ENCODE peak calls at places on chromosome 19, in eight cellular contexts. I is ovary; G is activated CD4-positive, alpha-beta T cell treated with anti-CD3 and anti-CD28 coated beads for 24 hours; R is GM04503; W is activated T-helper 1 cell treated with anti-CD3 and anti-CD28 coated beads, Interleukin-12 subunit alpha, Interleukin-12 subunit beta, Interleukin-2, Interleukin-4 antibody, amounts not matched to agents 30 ng/mL and 10 ng/mL and 1 ng/mL, durations not matched to agents 14 hours and 24 hours and 36 hours; O is iPS DF 19.7; H is endothelial cell; D is fibroblast of mammary gland. B is an unnamed sample.

GRCh38 chr19:18768997-18769891 is 21.9 kb downstream of the COMP start:
- DNase-seq in H (no peak), W (no peak), O (no peak), R (no peak), D (no peak), G (no peak), I (no peak), B (no peak)

GRCh38 chr19:42362342-42362741 is 27.8 kb downstream of the CNFN start:
- DNase-seq in G (no peak), O (no peak), H (no peak), I (no peak), D (no peak), W (no peak), R (no peak), B (no peak)

GRCh38 chr19:7705387-7706187 is 3.7 kb upstream of the FCER2 start:
- DNase-seq in D (no peak), W (peak), O (no peak), R (no peak), I (no peak), G (peak), H (no peak), B (no peak)

GRCh38 chr19:7670150-7670784 is 1.4 kb downstream of the RETN start:
- DNase-seq in G (peak), W (peak), O (no peak), R (no peak), I (no peak), H (no peak), D (no peak), B (no peak)

GRCh38 chr19:16373539-16373938 is 48.9 kb downstream of the KLF2 start:
- DNase-seq in O (no peak), H (no peak), G (no peak), R (no peak), D (peak), I (peak), W (no peak), B (no peak)

GRCh38 chr19:34994286-34994642 is 5.9 kb upstream of the GRAMD1A start:
- DNase-seq in D (no peak), W (no peak), G (no peak), O (no peak), H (no peak), I (no peak), R (no peak), B (no peak)

GRCh38 chr19:45881909-45882528 is 3.9 kb downstream of the IRF2BP1 start:
- DNase-seq in D (no peak), G (no peak), W (no peak), R (no peak), O (no peak), I (no peak), H (no peak), B (no peak)

GRCh38 chr19:29965529-29965928 is 23.5 kb downstream of the URI1 start:
- DNase-seq in I (no peak), W (no peak), D (peak), R (no peak), O (no peak), G (no peak), H (no peak), B (no peak)

GRCh38 chr19:58054792-58055482 is 4.1 kb upstream of the ZNF135 start:
- DNase-seq in W (no peak), H (no peak), G (no peak), R (no peak), D (peak), O (no peak), I (peak), B (no peak)

GRCh38 chr19:18338471-18339001 is 1.9 kb upstream of the PGPEP1 start:
- DNase-seq in I (no peak), R (no peak), W (no peak), G (no peak), H (no peak), D (no peak), O (no peak), B (no peak)

GRCh38 chr19:16722591-16722990 is 2.9 kb downstream of the NWD1 start:
- DNase-seq in I (no peak), D (no peak), W (no peak), O (no peak), R (no peak), G (no peak), H (no peak), B (no peak)

GRCh38 chr19:46159893-46160775 is 12.1 kb downstream of the IGFL2 start:
- DNase-seq in H (no peak), G (no peak), R (no peak), I (no peak), D (no peak), W (no peak), O (no peak), B (no peak)

GRCh38 chr19:1445932-1446712 is 3.8 kb upstream of the APC2 start:
- DNase-seq in W (no peak), D (no peak), R (no peak), G (no peak), H (peak), O (no peak), I (no peak), B (no peak)

GRCh38 chr19:33488826-33489225 is 32.8 kb downstream of the PEPD start:
- DNase-seq in I (no peak), O (no peak), G (no peak), W (no peak), D (no peak), H (no peak), R (no peak), B (no peak)

GRCh38 chr19:13149628-13150186 is 468 bp downstream of the STX10 start:
- DNase-seq in D (no peak), R (no peak), O (no peak), G (no peak), W (peak), H (peak), I (peak), B (peak)

GRCh38 chr19:5170329-5170745 is 170.3 kb downstream of the PTPRS start:
- DNase-seq in D (no peak), O (no peak), R (no peak), I (no peak), H (peak), G (peak), W (peak), B (no peak)

GRCh38 chr19:50204811-50205675 is 1.6 kb downstream of the MYH14 start:
- DNase-seq in I (no peak), H (no peak), W (no peak), O (no peak), D (no peak), G (no peak), R (no peak), B (no peak)

GRCh38 chr19:2423913-2424685 is 3.3 kb downstream of the TIMM13 start:
- DNase-seq in H (no peak), R (no peak), D (no peak), I (no peak), G (no peak), W (no peak), O (no peak), B (no peak)

GRCh38 chr19:17281391-17282304 is at the start of gene ANKLE1:
- DNase-seq in O (no peak), D (no peak), R (no peak), G (no peak), H (peak), I (no peak), W (peak), B (peak)

GRCh38 chr19:2215281-2215751 is 20.8 kb downstream of the PLEKHJ1 start:
- DNase-seq in I (no peak), G (no peak), W (no peak), O (no peak), D (no peak), R (no peak), H (no peak), B (no peak)

GRCh38 chr19:16180611-16181010 is 4.6 kb upstream of the FAM32A start:
- DNase-seq in R (peak), D (peak), G (no peak), I (no peak), O (no peak), H (no peak), W (no peak), B (no peak)

GRCh38 chr19:49017666-49018351 is 918 bp upstream of the LHB start:
- DNase-seq in H (peak), R (no peak), W (peak), I (no peak), D (peak), O (no peak), G (peak), B (peak)

GRCh38 chr19:45305007-45305406 is 17.7 kb downstream of the CKM start:
- DNase-seq in O (no peak), G (no peak), W (no peak), R (no peak), H (no peak), D (no peak), I (no peak), B (no peak)

GRCh38 chr19:39047076-39047475 is 14.7 kb upstream of the FBXO27 start:
- DNase-seq in I (no peak), R (no peak), W (no peak), O (no peak), H (no peak), G (no peak), D (no peak), B (no peak)

GRCh38 chr19:47097396-47098217 is 16.0 kb downstream of the ZC3H4 start:
- DNase-seq in W (no peak), H (no peak), R (no peak), D (peak), O (no peak), I (no peak), G (no peak), B (no peak)